ENCODE peak calls at places on chromosome 5, in ten cellular contexts. C is AG04450, S is adipocyte, O is fibroblast of lung, X is tibial nerve, N is breast epithelium, I is BJ, U is heart left ventricle, Y is uterus, R is tibial artery. F is an unnamed sample.

GRCh38 chr5:2841208-2841607 is 89.7 kb upstream of the IRX2 start:
- DNase-seq in Y (no peak), I (no peak), S (no peak), O (no peak), C (no peak), X (no peak), N (no peak), R (no peak), U (no peak), F (no peak)

GRCh38 chr5:55904152-55904551 is 53.0 kb downstream of the IL31RA start:
- DNase-seq in Y (no peak), R (peak; percentile 43), O (peak; percentile 52), S (peak; percentile 52), U (no peak), X (no peak), N (no peak), C (no peak), I (no peak), F (no peak)

GRCh38 chr5:38598296-38598993 is 42.0 kb upstream of the LIFR start:
- DNase-seq in C (no peak), X (no peak), N (no peak), O (no peak), Y (no peak), U (no peak), I (no peak), R (no peak), S (no peak), F (no peak)

GRCh38 chr5:147234825-147235635 is at the start of gene STK32A:
- DNase-seq in Y (peak; percentile 36), O (peak; percentile 53), C (no peak), N (no peak), S (peak; percentile 43), U (peak; percentile 21), X (no peak), R (peak; percentile 43), I (no peak), F (no peak)

GRCh38 chr5:10248378-10249260 is 1.1 kb downstream of the ATPSCKMT start:
- DNase-seq in Y (no peak), X (no peak), N (no peak), S (no peak), I (no peak), R (no peak), O (no peak), C (no peak), U (no peak), F (no peak)

GRCh38 chr5:75337366-75338021 is 474 bp downstream of the HMGCR start:
- DNase-seq in O (peak; percentile 24), S (peak; percentile 66), Y (peak; percentile 28), N (peak; percentile 53), C (no peak), R (peak; percentile 37), U (no peak), I (no peak), X (no peak), F (no peak)

GRCh38 chr5:80220268-80220897 is 35.5 kb downstream of the SERINC5 start:
- DNase-seq in N (no peak), I (no peak), R (no peak), C (no peak), Y (no peak), S (no peak), U (no peak), X (no peak), O (peak; percentile 43), F (no peak)

GRCh38 chr5:152990217-152990616 is 500.3 kb upstream of the GRIA1 start:
- DNase-seq in X (no peak), Y (no peak), R (no peak), C (no peak), U (no peak), S (no peak), I (no peak), O (no peak), N (no peak), F (no peak)

GRCh38 chr5:54234304-54234938 is 76.0 kb downstream of the ARL15 start:
- DNase-seq in U (no peak), I (no peak), S (peak; percentile 83), R (no peak), C (peak; percentile 26), X (no peak), O (peak; percentile 47), N (no peak), Y (no peak), F (no peak)

GRCh38 chr5:139961435-139962157 is 81.5 kb downstream of the NRG2 start:
- DNase-seq in O (no peak), I (no peak), X (no peak), C (no peak), S (no peak), U (peak; percentile 10), R (no peak), Y (no peak), N (no peak), F (no peak)

GRCh38 chr5:17267099-17267498 is 49.7 kb downstream of the BASP1 start:
- DNase-seq in S (no peak), Y (no peak), X (no peak), O (no peak), U (no peak), N (no peak), R (no peak), I (no peak), C (no peak), F (no peak)

GRCh38 chr5:35626108-35626507 is 8.4 kb downstream of the SPEF2 start:
- DNase-seq in Y (no peak), I (peak; percentile 13), O (no peak), X (no peak), S (peak; percentile 43), C (no peak), N (no peak), R (no peak), U (no peak), F (no peak)

GRCh38 chr5:141419074-141419880 is 1.6 kb upstream of the PCDHGA11 start:
- DNase-seq in N (no peak), O (no peak), X (no peak), I (no peak), C (no peak), R (no peak), Y (no peak), S (no peak), U (no peak), F (no peak)

DNA sequence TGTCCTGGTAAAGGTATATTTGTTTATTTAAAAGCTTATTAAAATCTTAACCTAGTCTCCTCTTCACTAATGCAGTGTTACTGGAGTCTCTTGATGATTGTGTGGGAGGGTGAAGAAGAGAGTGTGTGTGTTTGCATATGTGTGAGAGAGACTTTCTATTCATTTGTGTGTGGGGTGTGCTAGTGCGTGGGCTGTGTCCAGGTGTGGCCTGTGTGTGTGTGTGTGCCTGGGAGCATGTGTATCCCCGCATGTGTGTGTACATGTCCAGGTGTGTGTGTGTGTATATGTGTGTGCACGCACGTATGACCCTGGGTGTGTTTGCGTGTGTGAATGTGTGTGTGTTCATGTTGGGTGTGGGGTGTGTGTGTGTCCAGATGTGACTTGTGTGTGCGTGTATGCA is 10.3 kb upstream of the UNC5A start:
- DNase-seq in S (no peak), O (no peak), C (no peak), X (no peak), I (no peak), R (no peak), Y (no peak), N (no peak), U (no peak), F (no peak)
- H3K27me3 ChIP-seq in S (peaks cover 73% of the 10 kb centered on the region), O (peaks cover 6% of the 10 kb centered on the region), C (peaks cover 24% of the 10 kb centered on the region), X (peaks cover 50% of the 10 kb centered on the region), I (peaks cover 12% of the 10 kb centered on the region), R (no peaks in the 10 kb centered on the region), Y (peaks cover 5% of the 10 kb centered on the region), N (no peaks in the 10 kb centered on the region), U (peaks cover 48% of the 10 kb centered on the region), F (peaks cover 61% of the 10 kb centered on the region)

GRCh38 chr5:43037929-43038510 is 2.1 kb downstream of the ANXA2R start:
- DNase-seq in S (peak; percentile 88), R (no peak), O (peak; percentile 91), I (no peak), U (no peak), N (no peak), X (no peak), Y (no peak), C (no peak), F (no peak)
- H3K27me3 ChIP-seq in S (no peaks in the 10 kb centered on the region), R (no peaks in the 10 kb centered on the region), O (no peaks in the 10 kb centered on the region), I (no peaks in the 10 kb centered on the region), U (peaks cover 14% of the 10 kb centered on the region), N (no peaks in the 10 kb centered on the region), X (no peaks in the 10 kb centered on the region), Y (peaks cover 24% of the 10 kb centered on the region), C (no peaks in the 10 kb centered on the region), F (peaks cover 69% of the 10 kb centered on the region)

DNA sequence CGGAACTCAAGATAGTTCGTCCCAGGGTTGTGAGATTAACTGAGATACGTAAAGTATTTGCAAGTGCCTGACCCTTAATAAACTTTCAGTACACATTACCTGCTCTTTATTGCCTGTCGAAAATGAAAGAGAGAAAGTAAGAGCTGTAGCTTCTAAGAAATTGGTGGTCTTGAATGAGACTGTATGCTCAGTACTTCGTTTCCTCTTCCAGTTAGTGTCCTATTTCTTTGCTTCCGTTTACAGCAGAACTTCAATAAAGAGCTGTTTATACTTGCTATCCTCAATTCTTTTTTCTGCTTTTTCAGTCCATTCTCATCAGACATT is 534 bp downstream of the SRFBP1 start:
- DNase-seq in Y (no peak), U (no peak), S (peak; percentile 45), C (no peak), R (no peak), O (no peak), I (no peak), X (no peak), N (no peak), F (no peak)
- H3K27me3 ChIP-seq in Y (no peaks in the 10 kb centered on the region), U (peaks cover 10% of the 10 kb centered on the region), S (no peaks in the 10 kb centered on the region), C (no peaks in the 10 kb centered on the region), R (no peaks in the 10 kb centered on the region), O (no peaks in the 10 kb centered on the region), I (no peaks in the 10 kb centered on the region), X (peaks cover 9% of the 10 kb centered on the region), N (no peaks in the 10 kb centered on the region), F (peaks cover 11% of the 10 kb centered on the region)

GRCh38 chr5:31194892-31195291 is 1.4 kb downstream of the CDH6 start:
- DNase-seq in U (no peak), Y (no peak), R (no peak), O (peak; percentile 55), I (no peak), C (no peak), S (peak; percentile 33), X (no peak), N (no peak), F (no peak)

GRCh38 chr5:31192442-31192841 is 1.0 kb upstream of the CDH6 start:
- DNase-seq in O (no peak), Y (no peak), I (no peak), R (no peak), N (no peak), U (no peak), X (no peak), S (no peak), C (no peak), F (no peak)

GRCh38 chr5:31193591-31194457 is at the start of gene CDH6:
- DNase-seq in S (peak; percentile 77), I (no peak), Y (no peak), R (peak; percentile 33), O (peak; percentile 83), U (peak; percentile 20), C (peak; percentile 26), X (no peak), N (no peak), F (peak; percentile 4)

GRCh38 chr5:31194458-31194808 is 947 bp downstream of the CDH6 start:
- DNase-seq in X (no peak), U (no peak), C (no peak), S (peak; percentile 45), O (peak; percentile 20), I (no peak), R (no peak), Y (no peak), N (no peak), F (no peak)

DNA sequence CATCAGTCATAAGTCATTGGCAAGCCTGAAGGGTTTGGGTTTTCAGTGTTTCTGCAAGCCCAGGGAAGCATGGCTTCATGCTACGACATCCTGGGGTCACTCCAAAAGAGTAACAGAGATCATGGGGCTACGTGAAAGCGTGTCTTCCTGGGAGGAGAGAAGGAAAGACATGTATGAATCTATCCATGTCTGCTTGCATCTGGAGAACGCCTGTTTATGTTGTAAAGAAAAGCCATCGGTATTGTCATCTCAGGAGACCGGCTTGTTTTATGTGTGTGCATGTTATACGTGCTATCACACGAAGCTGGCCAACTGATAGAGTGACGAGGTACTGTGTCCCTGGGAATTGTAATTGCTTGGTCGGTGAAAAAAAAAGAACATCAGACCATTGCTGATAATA is 460 bp upstream of the CDH6 start:
- DNase-seq in R (no peak), U (no peak), N (no peak), S (no peak), Y (no peak), O (no peak), X (no peak), I (no peak), C (no peak), F (no peak)
- H3K27me3 ChIP-seq in R (no peaks in the 10 kb centered on the region), U (peaks cover 58% of the 10 kb centered on the region), N (no peaks in the 10 kb centered on the region), S (peaks cover 53% of the 10 kb centered on the region), Y (no peaks in the 10 kb centered on the region), O (no peaks in the 10 kb centered on the region), X (peaks cover 18% of the 10 kb centered on the region), I (peaks cover 21% of the 10 kb centered on the region), C (no peaks in the 10 kb centered on the region), F (peaks cover 50% of the 10 kb centered on the region)

F was measured in heart right ventricle.